ENCODE peak calls at places on chromosomes 4 and X, in eight cellular contexts. U is transverse colon, M is heart left ventricle, Q is body of pancreas, O is IMR-90, J is H1, F is A549, C is right lobe of liver. P is an unnamed sample.

GRCh38 chr4:54169176-54169575 is 59.9 kb upstream of the PDGFRA start:
- DNase-seq in U (no peak), O (peak; percentile 67), Q (no peak), J (no peak), F (no peak), C (no peak), M (no peak), P (no peak)

GRCh38 chrX:45172890-45173289 is 27.8 kb downstream of the DIPK2B start:
- DNase-seq in J (no peak), F (peak; percentile 38), U (no peak), Q (no peak), C (no peak), O (peak; percentile 54), M (no peak), P (no peak)

GRCh38 chrX:76109654-76110053 is 63.2 kb upstream of the PBDC1 start:
- DNase-seq in U (no peak), M (no peak), F (no peak), J (no peak), O (no peak), Q (no peak), C (no peak), P (no peak)

GRCh38 chr4:19615086-19615689 is 636.5 kb upstream of the SLIT2 start:
- DNase-seq in Q (no peak), M (no peak), U (no peak), C (no peak), J (no peak), O (no peak), F (no peak), P (no peak)

GRCh38 chrX:103687696-103688191 is 1.2 kb upstream of the MORF4L2 start:
- DNase-seq in Q (peak; percentile 71), U (peak; percentile 67), J (peak; percentile 34), C (peak; percentile 51), F (peak; percentile 41), M (peak; percentile 37), O (peak; percentile 73), P (peak; percentile 14)

GRCh38 chr4:17687237-17687857 is 72.9 kb downstream of the MED28 start:
- DNase-seq in J (no peak), M (no peak), C (no peak), Q (no peak), O (no peak), U (no peak), F (no peak), P (no peak)

GRCh38 chr4:38678078-38678477 is 14.1 kb downstream of the KLF3 start:
- DNase-seq in Q (no peak), C (no peak), M (no peak), F (no peak), O (peak; percentile 100), U (no peak), J (no peak), P (no peak)

GRCh38 chr4:55183926-55184599 is 58.7 kb upstream of the KDR start:
- DNase-seq in Q (peak; percentile 20), M (no peak), F (peak; percentile 8), U (no peak), O (peak; percentile 97), C (no peak), J (no peak), P (peak; percentile 26)

GRCh38 chr4:106162278-106162677 is 153.7 kb downstream of the TBCK start:
- DNase-seq in M (no peak), O (no peak), Q (no peak), J (no peak), F (no peak), U (no peak), C (no peak), P (no peak)

GRCh38 chrX:22090181-22090580 is 58.1 kb downstream of the PHEX start:
- DNase-seq in Q (no peak), M (no peak), U (no peak), C (no peak), O (peak; percentile 85), F (no peak), J (no peak), P (no peak)

GRCh38 chr4:154738426-154738825 is 5.4 kb upstream of the LRAT start:
- DNase-seq in F (no peak), U (no peak), C (no peak), M (no peak), J (no peak), O (no peak), Q (no peak), P (no peak)

GRCh38 chrX:31376408-31376807 is 304.6 kb upstream of the FTHL17 start:
- DNase-seq in J (no peak), O (no peak), F (no peak), C (no peak), U (no peak), Q (peak; percentile 3), M (no peak), P (no peak)

DNA sequence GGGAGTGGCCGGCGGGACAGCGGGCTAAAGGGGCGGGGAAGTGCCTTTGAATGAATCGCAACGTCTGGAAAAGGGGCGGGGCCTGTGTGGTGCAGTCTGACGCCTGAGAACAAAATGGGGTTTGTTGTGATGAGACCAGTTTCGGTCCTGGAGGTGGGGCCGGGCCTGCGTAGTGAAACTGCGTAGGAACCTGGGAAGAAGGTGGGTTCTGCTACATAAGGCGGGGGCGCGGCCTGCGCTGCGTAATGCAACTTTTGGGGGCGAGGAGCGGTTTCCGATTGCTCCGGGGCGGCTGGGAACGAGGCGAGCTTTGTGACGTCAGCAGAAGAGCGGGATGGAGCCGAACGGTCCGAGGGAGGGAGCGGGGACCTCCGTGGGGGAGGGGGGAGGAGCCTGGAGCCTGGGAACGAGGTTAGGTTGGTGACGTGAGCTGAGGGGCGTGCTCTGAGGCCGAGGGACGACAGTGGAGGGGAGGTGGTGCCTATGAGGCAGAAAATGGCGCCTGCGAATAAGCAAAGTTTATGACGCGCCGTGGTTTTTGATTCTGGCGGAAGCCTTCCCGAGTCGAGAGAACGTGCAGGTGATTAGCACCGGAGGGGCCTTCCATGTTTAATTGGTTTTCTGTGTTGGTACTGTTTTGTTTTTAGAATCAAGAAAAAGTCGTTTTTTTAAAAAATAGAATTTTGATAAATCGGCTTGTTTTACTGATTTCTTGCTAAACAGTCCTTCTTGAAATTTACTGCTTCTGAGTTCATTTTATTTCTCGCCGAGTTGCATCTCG is 714 bp downstream of the USP11 start:
- DNase-seq in U (peak; percentile 96), Q (peak; percentile 97), O (peak; percentile 97), J (peak; percentile 79), F (peak; percentile 81), M (peak; percentile 95), C (peak; percentile 94), P (peak; percentile 47)
- TF ChIP-seq POLR2A in U (peak; percentile 32), Q (peak; percentile 45), O (peak; percentile 88), J (peak; percentile 85), F (peak; percentile 32), M (peak; percentile 43), C (peak; percentile 56), P (no peak)

GRCh38 chr4:89316931-89317366 is 9.3 kb upstream of the GPRIN3 start:
- DNase-seq in O (peak; percentile 16), U (no peak), Q (peak; percentile 13), M (no peak), F (no peak), C (no peak), J (no peak), P (no peak)
- TF ChIP-seq POLR2A in O (no peak), U (no peak), Q (no peak), M (no peak), F (no peak), C (no peak), J (no peak), P (no peak)

GRCh38 chr4:2786152-2786671 is 6.7 kb upstream of the SH3BP2 start:
- DNase-seq in U (peak; percentile 34), M (no peak), C (no peak), Q (no peak), J (no peak), F (no peak), O (no peak), P (no peak)

GRCh38 chr4:2788101-2788500 is 4.8 kb upstream of the SH3BP2 start:
- DNase-seq in J (no peak), U (no peak), O (no peak), C (no peak), F (no peak), M (no peak), Q (no peak), P (no peak)

GRCh38 chr4:2788532-2789103 is 4.3 kb upstream of the SH3BP2 start:
- DNase-seq in C (peak; percentile 59), Q (peak; percentile 37), J (no peak), O (peak; percentile 29), M (peak; percentile 88), U (no peak), F (no peak), P (no peak)

GRCh38 chr4:2786794-2787229 is 6.1 kb upstream of the SH3BP2 start:
- DNase-seq in Q (no peak), J (no peak), M (peak; percentile 61), F (no peak), C (no peak), O (no peak), U (no peak), P (no peak)

DNA sequence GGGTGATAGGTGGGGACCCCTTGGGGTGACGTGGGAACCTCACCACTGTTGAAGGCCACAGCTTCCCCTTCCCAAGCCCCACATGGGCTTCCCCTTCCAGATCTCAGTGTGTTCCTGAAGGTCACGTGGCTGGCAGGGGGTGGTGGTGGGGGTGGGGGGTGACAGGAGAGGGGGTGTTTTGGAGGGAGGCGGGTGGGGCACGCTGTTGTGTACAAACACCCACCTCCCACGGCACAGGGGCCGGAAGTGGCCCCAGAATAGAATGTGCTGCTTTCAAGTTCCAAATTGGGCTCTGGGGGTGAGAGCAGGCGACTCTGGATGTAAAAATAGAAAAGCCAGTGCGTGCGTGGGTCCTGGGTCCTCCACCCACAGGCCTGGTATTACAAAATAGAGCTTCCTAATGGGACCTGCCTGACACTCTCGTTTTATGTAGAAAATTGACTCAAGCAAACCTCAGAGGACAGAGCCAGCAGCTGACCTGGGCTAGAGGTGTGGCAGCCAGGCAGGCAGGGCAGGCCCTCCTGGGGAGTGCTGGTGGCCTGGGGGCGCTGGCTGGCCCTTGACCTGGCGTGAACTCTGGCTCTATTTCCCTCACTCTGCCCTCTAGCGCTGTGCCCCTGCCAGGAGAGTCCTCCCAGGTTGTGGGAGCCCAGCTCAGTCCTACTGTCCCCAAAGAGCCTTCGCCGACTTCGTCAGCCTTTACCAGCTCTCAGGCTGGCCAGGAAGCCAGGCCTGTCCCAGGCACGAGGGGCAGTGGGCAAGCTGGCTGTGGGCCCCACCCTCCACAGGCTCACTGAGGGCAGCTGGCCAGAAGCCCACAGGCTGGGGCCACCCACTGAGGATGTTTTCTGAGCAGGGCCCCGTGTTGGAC is 5.4 kb upstream of the SH3BP2 start:
- DNase-seq in Q (peak; percentile 65), J (no peak), U (peak; percentile 70), O (no peak), M (peak; percentile 75), F (no peak), C (peak; percentile 56), P (no peak)
- TF ChIP-seq POLR2A in Q (no peak), J (no peak), U (no peak), O (no peak), M (no peak), F (no peak), C (no peak), P (no peak)

DNA sequence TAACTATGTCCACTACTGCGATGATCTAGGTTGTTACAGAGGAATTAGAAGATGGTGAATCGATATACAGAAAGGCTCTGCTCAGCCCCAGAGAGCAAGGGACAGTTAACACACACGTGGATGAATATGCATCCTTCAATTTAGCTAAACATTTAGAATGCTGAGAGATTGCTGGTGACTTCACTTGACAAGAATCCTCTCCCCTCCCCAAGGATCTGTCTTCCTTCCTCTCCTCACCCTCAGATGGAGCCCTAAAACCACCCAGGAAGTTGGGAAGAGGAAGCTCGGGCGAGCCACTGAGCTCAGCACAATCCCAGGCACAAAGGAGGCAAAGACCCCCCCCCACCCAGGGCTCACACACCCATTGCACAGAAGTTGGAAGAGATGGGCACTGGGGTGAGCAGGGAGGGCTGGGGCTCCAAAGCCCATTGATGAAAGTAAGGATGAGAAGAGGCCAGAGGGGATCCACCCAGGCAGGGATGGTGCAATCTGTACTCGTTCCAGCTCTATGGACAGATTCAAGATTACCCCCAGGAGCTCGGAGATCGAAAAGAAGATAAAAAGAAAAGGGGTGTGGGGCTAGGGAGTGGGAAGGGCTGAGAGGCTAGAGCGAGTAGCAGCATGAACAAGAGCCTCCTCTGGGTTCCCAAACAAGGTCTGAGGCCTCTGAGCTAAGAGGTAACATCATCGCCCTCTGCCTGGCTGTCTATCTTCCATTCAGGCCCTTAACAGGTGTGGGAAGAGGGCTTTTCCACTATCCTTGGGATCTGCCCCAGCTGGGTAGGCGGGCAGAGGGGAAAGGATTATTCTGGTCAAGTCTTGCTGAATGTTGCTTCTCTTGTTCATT is 1.3 kb downstream of the TFE3 start:
- DNase-seq in U (no peak), C (no peak), F (peak; percentile 25), M (no peak), J (no peak), Q (no peak), O (peak; percentile 73), P (no peak)
- TF ChIP-seq POLR2A in U (no peak), C (no peak), F (no peak), M (no peak), J (no peak), Q (no peak), O (peak; percentile 34), P (no peak)

P was measured in H54.